ENCODE peak calls at places on chromosome 15, in five cellular contexts. H, N, E, F and X are unnamed samples.

GRCh38 chr15:101597360-101597928 is 54.7 kb downstream of the TM2D3 start:
- DNase-seq in H (no peak), N (no peak), E (no peak), F (no peak), X (no peak)

GRCh38 chr15:39931615-39932014 is 2.3 kb upstream of the EIF2AK4 start:
- DNase-seq in H (no peak), N (no peak), E (no peak), F (no peak), X (no peak)

GRCh38 chr15:85515212-85515611 is 134.8 kb downstream of the AKAP13 start:
- DNase-seq in H (no peak), N (no peak), E (peak; percentile 61), F (no peak), X (no peak)

GRCh38 chr15:57878573-57878972 is 172.1 kb downstream of the POLR2M start:
- DNase-seq in H (no peak), N (no peak), E (no peak), F (no peak), X (no peak)

GRCh38 chr15:36841154-36841553 is 259.2 kb downstream of the MEIS2 start:
- DNase-seq in H (no peak), N (no peak), E (no peak), F (no peak), X (no peak)

GRCh38 chr15:58698887-58699641 is 50.4 kb downstream of the ADAM10 start:
- DNase-seq in H (no peak), N (no peak), E (no peak), F (no peak), X (no peak)

GRCh38 chr15:84880822-84881519 is 3.5 kb upstream of the SLC28A1 start:
- DNase-seq in H (peak; percentile 55), N (no peak), E (no peak), F (no peak), X (no peak)

GRCh38 chr15:31352911-31353811 is 26.5 kb downstream of the KLF13 start:
- DNase-seq in H (no peak), N (no peak), E (peak; percentile 93), F (peak; percentile 84), X (peak; percentile 59)

GRCh38 chr15:99106417-99107220 is 1.7 kb downstream of the SYNM start:
- DNase-seq in H (no peak), N (no peak), E (peak; percentile 54), F (no peak), X (no peak)

GRCh38 chr15:29456255-29456654 is 186.6 kb upstream of the NSMCE3 start:
- DNase-seq in H (no peak), N (no peak), E (no peak), F (no peak), X (no peak)

GRCh38 chr15:64092864-64093626 is 593 bp downstream of the CIAO2A start:
- DNase-seq in H (peak; percentile 78), N (no peak), E (peak; percentile 57), F (peak; percentile 73), X (peak; percentile 75)

GRCh38 chr15:68204776-68205557 is at the start of gene CALML4:
- DNase-seq in H (no peak), N (no peak), E (peak; percentile 61), F (peak; percentile 93), X (peak; percentile 78)

GRCh38 chr15:69760890-69761568 is 308.4 kb downstream of the RPLP1 start:
- DNase-seq in H (no peak), N (no peak), E (peak; percentile 99), F (peak; percentile 63), X (peak; percentile 57)

GRCh38 chr15:74322558-74323180 is 44.8 kb downstream of the CYP11A1 start:
- DNase-seq in H (peak; percentile 89), N (no peak), E (peak; percentile 74), F (no peak), X (peak; percentile 68)

GRCh38 chr15:89781055-89781454 is 4.9 kb downstream of the MESP2 start:
- DNase-seq in H (no peak), N (no peak), E (no peak), F (peak; percentile 80), X (no peak)

GRCh38 chr15:22968356-22968755 is 11.8 kb downstream of the CYFIP1 start:
- DNase-seq in H (peak; percentile 67), N (no peak), E (peak; percentile 77), F (no peak), X (no peak)

GRCh38 chr15:81418891-81419290 is 44.9 kb upstream of the TMC3 start:
- DNase-seq in H (no peak), N (no peak), E (no peak), F (no peak), X (no peak)

GRCh38 chr15:40591310-40591845 is 2.7 kb upstream of the KNL1 start:
- DNase-seq in H (no peak), N (no peak), E (no peak), F (no peak), X (no peak)

GRCh38 chr15:100265641-100266035 is 76.1 kb downstream of the ADAMTS17 start:
- DNase-seq in H (no peak), N (no peak), E (no peak), F (no peak), X (no peak)

GRCh38 chr15:91965501-91966180 is 112.1 kb downstream of the SLCO3A1 start:
- DNase-seq in H (peak; percentile 86), N (no peak), E (peak; percentile 65), F (no peak), X (no peak)